ENCODE peak calls at places on chromosomes 6 and 20, in five cellular contexts. One of them, this sample, is unnamed. For H3K27me3, the result is how much of the 10 kb centered on the place peaks cover.

GRCh38 chr6:72968704-72969103 is 256.6 kb downstream of the KHDC1L start:
- DNase-seq in CD8-positive, alpha-beta T cell: no peak
- DNase-seq in cardiac muscle cell: no peak
- DNase-seq in spleen: no peak
- DNase-seq in dorsolateral prefrontal cortex: no peak
- DNase-seq in this sample: no peak

GRCh38 chr6:52634211-52634610 is 36.7 kb upstream of the TMEM14A start:
- DNase-seq in CD8-positive, alpha-beta T cell: no peak
- DNase-seq in cardiac muscle cell: no peak
- DNase-seq in spleen: no peak
- DNase-seq in dorsolateral prefrontal cortex: no peak
- DNase-seq in this sample: no peak

GRCh38 chr20:36273414-36274247 is 32.5 kb upstream of the DLGAP4 start:
- DNase-seq in CD8-positive, alpha-beta T cell: no peak
- DNase-seq in cardiac muscle cell: no peak
- DNase-seq in spleen: no peak
- DNase-seq in dorsolateral prefrontal cortex: no peak
- DNase-seq in this sample: peak

GRCh38 chr6:91340998-91341397 is 754.1 kb upstream of the MAP3K7 start:
- DNase-seq in CD8-positive, alpha-beta T cell: no peak
- DNase-seq in cardiac muscle cell: no peak
- DNase-seq in spleen: no peak
- DNase-seq in dorsolateral prefrontal cortex: no peak
- DNase-seq in this sample: no peak

GRCh38 chr20:62040933-62041332 is 24.7 kb downstream of the TAF4 start:
- DNase-seq in CD8-positive, alpha-beta T cell: no peak
- DNase-seq in cardiac muscle cell: no peak
- DNase-seq in spleen: peak
- DNase-seq in dorsolateral prefrontal cortex: no peak
- DNase-seq in this sample: peak

GRCh38 chr6:142570221-142570671 is 268.4 kb downstream of the ADGRG6 start:
- DNase-seq in CD8-positive, alpha-beta T cell: no peak
- DNase-seq in cardiac muscle cell: no peak
- DNase-seq in spleen: no peak
- DNase-seq in dorsolateral prefrontal cortex: no peak
- DNase-seq in this sample: no peak

GRCh38 chr6:72081880-72082279 is 195.5 kb downstream of the RIMS1 start:
- DNase-seq in CD8-positive, alpha-beta T cell: no peak
- DNase-seq in cardiac muscle cell: no peak
- DNase-seq in spleen: no peak
- DNase-seq in dorsolateral prefrontal cortex: no peak
- DNase-seq in this sample: no peak

GRCh38 chr6:154732538-154732823 is 735 bp upstream of the SCAF8 start:
- DNase-seq in CD8-positive, alpha-beta T cell: no peak
- DNase-seq in cardiac muscle cell: no peak
- DNase-seq in spleen: no peak
- DNase-seq in dorsolateral prefrontal cortex: no peak
- DNase-seq in this sample: no peak

GRCh38 chr20:7883309-7883708 is 56.9 kb downstream of the HAO1 start:
- DNase-seq in CD8-positive, alpha-beta T cell: no peak
- DNase-seq in cardiac muscle cell: no peak
- DNase-seq in spleen: no peak
- DNase-seq in dorsolateral prefrontal cortex: no peak
- DNase-seq in this sample: no peak

GRCh38 chr6:21873562-21873961 is 280.0 kb downstream of the SOX4 start:
- DNase-seq in CD8-positive, alpha-beta T cell: no peak
- DNase-seq in cardiac muscle cell: no peak
- DNase-seq in spleen: no peak
- DNase-seq in dorsolateral prefrontal cortex: no peak
- DNase-seq in this sample: no peak

GRCh38 chr6:115404451-115404850 is 656.2 kb downstream of the FRK start:
- DNase-seq in CD8-positive, alpha-beta T cell: no peak
- DNase-seq in cardiac muscle cell: no peak
- DNase-seq in spleen: no peak
- DNase-seq in dorsolateral prefrontal cortex: no peak
- DNase-seq in this sample: no peak

GRCh38 chr6:166997768-166998255 is 1.4 kb upstream of the CEP43 start:
- DNase-seq in CD8-positive, alpha-beta T cell: no peak
- DNase-seq in cardiac muscle cell: peak
- DNase-seq in spleen: peak
- DNase-seq in dorsolateral prefrontal cortex: peak
- DNase-seq in this sample: peak

GRCh38 chr6:135440087-135440792 is 57.3 kb downstream of the AHI1 start:
- DNase-seq in CD8-positive, alpha-beta T cell: no peak
- DNase-seq in cardiac muscle cell: no peak
- DNase-seq in spleen: no peak
- DNase-seq in dorsolateral prefrontal cortex: no peak
- DNase-seq in this sample: no peak

GRCh38 chr6:10659697-10660348 is 34.6 kb downstream of the C6orf52 start:
- DNase-seq in CD8-positive, alpha-beta T cell: no peak
- DNase-seq in cardiac muscle cell: no peak
- DNase-seq in spleen: peak
- DNase-seq in dorsolateral prefrontal cortex: no peak
- DNase-seq in this sample: no peak

GRCh38 chr6:44257007-44257752 is at the start of gene SLC35B2:
- DNase-seq in CD8-positive, alpha-beta T cell: no peak
- DNase-seq in cardiac muscle cell: peak
- DNase-seq in spleen: peak
- DNase-seq in dorsolateral prefrontal cortex: peak
- DNase-seq in this sample: no peak

GRCh38 chr6:75449625-75450206 is 43.9 kb downstream of the FILIP1 start:
- DNase-seq in CD8-positive, alpha-beta T cell: no peak
- DNase-seq in cardiac muscle cell: no peak
- DNase-seq in spleen: no peak
- DNase-seq in dorsolateral prefrontal cortex: no peak
- DNase-seq in this sample: no peak

GRCh38 chr20:39913274-39913673 is 775.8 kb downstream of the MAFB start:
- DNase-seq in CD8-positive, alpha-beta T cell: no peak
- DNase-seq in cardiac muscle cell: no peak
- DNase-seq in spleen: no peak
- DNase-seq in dorsolateral prefrontal cortex: no peak
- DNase-seq in this sample: no peak

GRCh38 chr20:49483706-49484101 is 1.2 kb upstream of the KCNB1 start:
- DNase-seq in CD8-positive, alpha-beta T cell: no peak
- DNase-seq in cardiac muscle cell: no peak
- DNase-seq in spleen: no peak
- DNase-seq in dorsolateral prefrontal cortex: no peak
- DNase-seq in this sample: no peak

GRCh38 chr6:144411506-144412165 is 126.5 kb downstream of the UTRN start:
- DNase-seq in CD8-positive, alpha-beta T cell: no peak
- DNase-seq in cardiac muscle cell: no peak
- DNase-seq in spleen: no peak
- DNase-seq in dorsolateral prefrontal cortex: no peak
- DNase-seq in this sample: no peak

GRCh38 chr20:956330-956951 is 40.3 kb upstream of the ANGPT4 start:
- DNase-seq in CD8-positive, alpha-beta T cell: peak
- DNase-seq in cardiac muscle cell: peak
- DNase-seq in spleen: peak
- DNase-seq in dorsolateral prefrontal cortex: peak
- DNase-seq in this sample: no peak

GRCh38 chr6:138088307-138088744 is 18.9 kb downstream of the PERP start:
- DNase-seq in CD8-positive, alpha-beta T cell: no peak
- DNase-seq in cardiac muscle cell: no peak
- DNase-seq in spleen: no peak
- DNase-seq in dorsolateral prefrontal cortex: no peak
- DNase-seq in this sample: no peak

GRCh38 chr20:10524034-10524476 is 89.0 kb downstream of the SLX4IP start:
- DNase-seq in CD8-positive, alpha-beta T cell: no peak
- DNase-seq in cardiac muscle cell: peak
- DNase-seq in spleen: no peak
- DNase-seq in dorsolateral prefrontal cortex: no peak
- DNase-seq in this sample: no peak

GRCh38 chr20:49699200-49699992 is 14.3 kb downstream of the B4GALT5 start:
- DNase-seq in CD8-positive, alpha-beta T cell: no peak
- DNase-seq in cardiac muscle cell: no peak
- DNase-seq in spleen: no peak
- DNase-seq in dorsolateral prefrontal cortex: no peak
- DNase-seq in this sample: peak

GRCh38 chr20:36547186-36548005 is 6.1 kb downstream of the MYL9 start:
- DNase-seq in CD8-positive, alpha-beta T cell: no peak
- DNase-seq in cardiac muscle cell: no peak
- DNase-seq in spleen: peak
- DNase-seq in dorsolateral prefrontal cortex: no peak
- DNase-seq in this sample: no peak

GRCh38 chr6:143673638-143674037 is 4.1 kb upstream of the PHACTR2 start:
- DNase-seq in CD8-positive, alpha-beta T cell: no peak
- DNase-seq in cardiac muscle cell: no peak
- DNase-seq in spleen: no peak
- DNase-seq in dorsolateral prefrontal cortex: no peak
- DNase-seq in this sample: peak

GRCh38 chr6:106461084-106461483 is 100.6 kb downstream of the CRYBG1 start:
- DNase-seq in CD8-positive, alpha-beta T cell: no peak
- DNase-seq in cardiac muscle cell: no peak
- DNase-seq in spleen: no peak
- DNase-seq in dorsolateral prefrontal cortex: no peak
- DNase-seq in this sample: no peak

GRCh38 chr6:139392834-139393233 is 18.4 kb upstream of the CITED2 start:
- DNase-seq in CD8-positive, alpha-beta T cell: no peak
- DNase-seq in cardiac muscle cell: no peak
- DNase-seq in spleen: no peak
- DNase-seq in dorsolateral prefrontal cortex: no peak
- DNase-seq in this sample: no peak

GRCh38 chr20:34875657-34876160 is 703 bp upstream of the ACSS2 start:
- DNase-seq in CD8-positive, alpha-beta T cell: no peak
- DNase-seq in cardiac muscle cell: no peak
- DNase-seq in spleen: no peak
- DNase-seq in dorsolateral prefrontal cortex: no peak
- DNase-seq in this sample: no peak

GRCh38 chr6:98832282-98833100 is 1.9 kb upstream of the POU3F2 start:
- DNase-seq in CD8-positive, alpha-beta T cell: no peak
- DNase-seq in cardiac muscle cell: peak
- DNase-seq in spleen: peak
- DNase-seq in dorsolateral prefrontal cortex: peak
- DNase-seq in this sample: no peak

GRCh38 chr6:170153436-170154319 is 137.2 kb downstream of the DLL1 start:
- DNase-seq in CD8-positive, alpha-beta T cell: no peak
- DNase-seq in cardiac muscle cell: no peak
- DNase-seq in spleen: no peak
- DNase-seq in dorsolateral prefrontal cortex: no peak
- DNase-seq in this sample: no peak

DNA sequence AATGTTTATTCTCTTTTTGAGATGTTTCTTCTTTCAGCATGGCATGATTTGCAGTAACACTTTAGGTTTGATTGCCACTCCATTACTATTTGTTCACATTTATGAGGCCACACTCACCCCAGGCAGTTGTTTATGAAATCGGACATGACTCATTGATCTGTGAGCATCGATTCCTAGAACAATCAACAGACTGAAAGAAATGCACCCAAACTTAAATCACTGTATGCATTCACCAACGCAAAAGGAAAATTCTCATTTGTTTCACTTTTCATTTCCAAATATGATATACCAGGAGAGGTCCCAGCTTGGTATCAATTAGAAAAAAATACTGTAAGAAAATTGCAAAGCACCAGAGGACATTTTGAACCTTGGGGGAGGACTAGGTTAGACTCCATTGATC is 5.4 kb upstream of the GJA10 start:
- DNase-seq in CD8-positive, alpha-beta T cell: no peak
- DNase-seq in cardiac muscle cell: no peak
- DNase-seq in spleen: no peak
- DNase-seq in dorsolateral prefrontal cortex: no peak
- DNase-seq in this sample: no peak
- TF ChIP-seq CTCF in CD8-positive, alpha-beta T cell: no peak
- TF ChIP-seq CTCF in cardiac muscle cell: no peak
- TF ChIP-seq CTCF in spleen: no peak
- TF ChIP-seq CTCF in dorsolateral prefrontal cortex: no peak
- TF ChIP-seq CTCF in this sample: no peak

GRCh38 chr20:21029356-21029755 is 76.8 kb downstream of the LINC00237 start:
- DNase-seq in CD8-positive, alpha-beta T cell: no peak
- DNase-seq in cardiac muscle cell: no peak
- DNase-seq in spleen: no peak
- DNase-seq in dorsolateral prefrontal cortex: no peak
- DNase-seq in this sample: no peak

GRCh38 chr20:21033817-21034216 is 72.3 kb downstream of the LINC00237 start:
- DNase-seq in CD8-positive, alpha-beta T cell: no peak
- DNase-seq in cardiac muscle cell: peak
- DNase-seq in spleen: no peak
- DNase-seq in dorsolateral prefrontal cortex: no peak
- DNase-seq in this sample: no peak

GRCh38 chr20:21028436-21028835 is 77.7 kb downstream of the LINC00237 start:
- DNase-seq in CD8-positive, alpha-beta T cell: no peak
- DNase-seq in cardiac muscle cell: no peak
- DNase-seq in spleen: no peak
- DNase-seq in dorsolateral prefrontal cortex: no peak
- DNase-seq in this sample: no peak

GRCh38 chr20:21028921-21029320 is 77.2 kb downstream of the LINC00237 start:
- DNase-seq in CD8-positive, alpha-beta T cell: no peak
- DNase-seq in cardiac muscle cell: no peak
- DNase-seq in spleen: no peak
- DNase-seq in dorsolateral prefrontal cortex: no peak
- DNase-seq in this sample: no peak

DNA sequence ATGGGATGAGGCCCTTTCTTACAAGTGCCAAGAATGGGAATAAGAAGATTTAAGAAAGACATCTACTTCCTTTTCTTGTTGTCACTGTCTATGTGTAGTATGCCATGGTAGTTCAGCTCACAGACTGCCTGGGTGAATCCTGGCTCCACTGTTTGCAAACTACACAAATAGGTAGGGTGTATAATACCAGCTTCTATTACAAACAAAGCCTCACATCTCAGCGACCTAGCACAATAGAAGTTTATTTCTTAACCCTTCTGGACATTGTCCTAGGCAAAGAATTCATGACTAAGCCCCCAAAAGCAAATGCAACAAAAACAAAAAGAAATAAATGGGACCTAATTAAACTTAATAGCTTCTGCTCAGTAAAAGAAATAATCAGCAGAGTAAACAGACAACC is 74.5 kb downstream of the LINC00237 start:
- DNase-seq in CD8-positive, alpha-beta T cell: no peak
- DNase-seq in cardiac muscle cell: no peak
- DNase-seq in spleen: no peak
- DNase-seq in dorsolateral prefrontal cortex: no peak
- DNase-seq in this sample: no peak
- H3K27me3 ChIP-seq in CD8-positive, alpha-beta T cell: under half
- H3K27me3 ChIP-seq in cardiac muscle cell: under half
- H3K27me3 ChIP-seq in spleen: under half
- H3K27me3 ChIP-seq in dorsolateral prefrontal cortex: under half
- H3K27me3 ChIP-seq in this sample: under half

GRCh38 chr6:42278131-42278853 is 60.6 kb upstream of the MRPS10 start:
- DNase-seq in CD8-positive, alpha-beta T cell: no peak
- DNase-seq in cardiac muscle cell: no peak
- DNase-seq in spleen: no peak
- DNase-seq in dorsolateral prefrontal cortex: no peak
- DNase-seq in this sample: no peak
- H3K27ac ChIP-seq in CD8-positive, alpha-beta T cell: peak
- H3K27ac ChIP-seq in cardiac muscle cell: no peak
- H3K27ac ChIP-seq in spleen: no peak
- H3K27ac ChIP-seq in dorsolateral prefrontal cortex: no peak
- H3K27ac ChIP-seq in this sample: peak

DNA sequence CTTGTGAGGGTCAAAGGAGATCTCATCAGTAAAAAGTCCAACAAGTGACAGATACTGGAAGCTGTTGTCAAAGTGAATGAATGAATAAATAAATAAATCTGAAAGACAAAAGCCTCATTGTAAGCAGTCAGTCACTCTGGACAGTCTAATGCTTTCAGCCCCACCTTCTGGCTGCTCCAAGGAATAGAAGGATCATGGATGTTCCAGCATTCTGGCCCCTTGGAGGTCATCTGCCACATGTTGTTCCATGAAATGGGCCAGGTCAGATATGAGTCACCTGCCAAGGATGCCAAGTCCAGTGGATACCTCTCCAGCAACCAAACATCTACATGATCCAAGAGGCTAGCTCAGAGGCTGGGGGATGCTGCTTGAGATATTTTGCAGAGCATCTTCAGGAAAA is 185.6 kb downstream of the BMP7 start:
- DNase-seq in CD8-positive, alpha-beta T cell: no peak
- DNase-seq in cardiac muscle cell: no peak
- DNase-seq in spleen: no peak
- DNase-seq in dorsolateral prefrontal cortex: no peak
- DNase-seq in this sample: peak
- TF ChIP-seq CTCF in CD8-positive, alpha-beta T cell: no peak
- TF ChIP-seq CTCF in cardiac muscle cell: no peak
- TF ChIP-seq CTCF in spleen: no peak
- TF ChIP-seq CTCF in dorsolateral prefrontal cortex: peak
- TF ChIP-seq CTCF in this sample: peak